ENCODE peak calls at places on chromosomes 7 and 10, in five cellular contexts. I is RCC 7860; N is breast epithelium; M is activated CD4-positive, alpha-beta memory T cell treated with anti-CD3 and anti-CD28 coated beads for 36 hours; L is effector memory CD8-positive, alpha-beta T cell. C is an unnamed sample.

GRCh38 chr10:132589681-132590080 is 52.1 kb downstream of the INPP5A start:
- DNase-seq in I (no peak), N (no peak), M (no peak), L (no peak), C (no peak)

GRCh38 chr10:103837370-103838094 is 17.8 kb downstream of the SH3PXD2A start:
- DNase-seq in I (no peak), N (no peak), M (no peak), L (no peak), C (no peak)

GRCh38 chr7:115694424-115694823 is 336.1 kb downstream of the TFEC start:
- DNase-seq in I (no peak), N (no peak), M (no peak), L (no peak), C (no peak)

GRCh38 chr10:120422459-120422858 is 34.6 kb upstream of the PLPP4 start:
- DNase-seq in I (peak), N (no peak), M (no peak), L (no peak), C (no peak)

GRCh38 chr10:113420733-113421200 is 132.1 kb upstream of the HABP2 start:
- DNase-seq in I (no peak), N (no peak), M (no peak), L (no peak), C (no peak)

GRCh38 chr10:72254891-72255568 is 18.7 kb upstream of the DDIT4 start:
- DNase-seq in I (no peak), N (peak), M (peak), L (no peak), C (peak)

GRCh38 chr7:31052504-31052840 is 364 bp downstream of the ADCYAP1R1 start:
- DNase-seq in I (no peak), N (no peak), M (no peak), L (no peak), C (no peak)

GRCh38 chr7:155398944-155399343 is 59.0 kb upstream of the EN2 start:
- DNase-seq in I (no peak), N (no peak), M (peak), L (no peak), C (no peak)

GRCh38 chr10:10527861-10528562 is 489.7 kb upstream of the CELF2 start:
- DNase-seq in I (no peak), N (no peak), M (no peak), L (no peak), C (no peak)

GRCh38 chr10:124423813-124424212 is 5.1 kb upstream of the OAT start:
- DNase-seq in I (no peak), N (no peak), M (no peak), L (no peak), C (no peak)